ENCODE peak calls at places on chromosome 22, in six cellular contexts. J is NCI-H187 treated with DMSO at 0.1 percent for 48 hours, C is fibroblast of the conjunctiva, R is body of pancreas, W is cardiac fibroblast, I is GM23248. T is an unnamed sample.

GRCh38 chr22:35610741-35611140 is 6.4 kb downstream of the MB start:
- DNase-seq in J (no peak), C (no peak), R (no peak), W (no peak), I (no peak), T (no peak)

GRCh38 chr22:35306350-35306967 is 6.8 kb downstream of the TOM1 start:
- DNase-seq in J (no peak), C (no peak), R (no peak), W (peak), I (peak), T (no peak)

GRCh38 chr22:47154621-47155081 is 392.2 kb downstream of the TBC1D22A start:
- DNase-seq in J (no peak), C (no peak), R (peak), W (peak), I (peak), T (no peak)

GRCh38 chr22:26035523-26035922 is 133.7 kb upstream of the SEZ6L start:
- DNase-seq in J (no peak), C (no peak), R (no peak), W (no peak), I (no peak), T (no peak)

GRCh38 chr22:25835348-25835747 is 93.4 kb downstream of the MYO18B start:
- DNase-seq in J (no peak), C (no peak), R (no peak), W (no peak), I (no peak), T (no peak)

GRCh38 chr22:45878901-45879551 is 97.9 kb downstream of the WNT7B start:
- DNase-seq in J (no peak), C (no peak), R (peak), W (no peak), I (no peak), T (no peak)

GRCh38 chr22:44192098-44192810 is 11.5 kb downstream of the PARVG start:
- DNase-seq in J (no peak), C (no peak), R (no peak), W (peak), I (peak), T (no peak)

GRCh38 chr22:27487600-27488450 is 313.7 kb downstream of the MN1 start:
- DNase-seq in J (no peak), C (no peak), R (no peak), W (peak), I (peak), T (no peak)

GRCh38 chr22:28014141-28015055 is 95.3 kb upstream of the PITPNB start:
- DNase-seq in J (no peak), C (no peak), R (peak), W (no peak), I (no peak), T (no peak)

GRCh38 chr22:35611891-35612576 is 5.1 kb downstream of the MB start:
- DNase-seq in J (no peak), C (no peak), R (no peak), W (no peak), I (no peak), T (peak)

GRCh38 chr22:30253205-30253852 is 6.8 kb upstream of the LIF start:
- DNase-seq in J (no peak), C (no peak), R (peak), W (peak), I (peak), T (peak)

GRCh38 chr22:49106136-49106930 is 721.3 kb downstream of the BRD1 start:
- DNase-seq in J (no peak), C (no peak), R (no peak), W (no peak), I (no peak), T (no peak)

GRCh38 chr22:23244690-23245044 is 64.4 kb downstream of the BCR start:
- DNase-seq in J (no peak), C (no peak), R (no peak), W (no peak), I (no peak), T (no peak)

GRCh38 chr22:43516996-43517635 is 105.3 kb downstream of the MPPED1 start:
- DNase-seq in J (no peak), C (no peak), R (no peak), W (no peak), I (no peak), T (no peak)

GRCh38 chr22:49052560-49052959 is 775.1 kb downstream of the BRD1 start:
- DNase-seq in J (no peak), C (no peak), R (no peak), W (no peak), I (no peak), T (no peak)

GRCh38 chr22:50185384-50186087 is at the start of gene TRABD:
- DNase-seq in J (no peak), C (peak), R (peak), W (peak), I (peak), T (peak)

GRCh38 chr22:33896801-33897620 is 23.3 kb downstream of the LARGE1 start:
- DNase-seq in J (no peak), C (no peak), R (no peak), W (peak), I (peak), T (no peak)

GRCh38 chr22:41979423-41980250 is 10.4 kb downstream of the SEPTIN3 start:
- DNase-seq in J (no peak), C (no peak), R (no peak), W (no peak), I (no peak), T (no peak)

GRCh38 chr22:41256254-41256897 is 15.6 kb upstream of the CHADL start:
- DNase-seq in J (no peak), C (peak), R (no peak), W (peak), I (peak), T (no peak)

GRCh38 chr22:23398701-23399366 is 181.3 kb downstream of the IGLL1 start:
- DNase-seq in J (no peak), C (no peak), R (no peak), W (no peak), I (no peak), T (no peak)

GRCh38 chr22:41982886-41983285 is 13.6 kb downstream of the SEPTIN3 start:
- DNase-seq in J (no peak), C (no peak), R (no peak), W (no peak), I (no peak), T (no peak)